ENCODE peak calls at places on chromosomes 6 and 20, in nine cellular contexts. One of them, this sample, is unnamed.

GRCh38 chr6:52515219-52515960 is 61.5 kb downstream of the TRAM2 start:
- DNase-seq in cardiac septum: no peak
- DNase-seq in activated CD4-positive, alpha-beta T cell treated with anti-CD3 and anti-CD28 coated beads, Interleukin-2, amount 50 U/mL, for 24 hours: no peak
- DNase-seq in GM23248: peak
- DNase-seq in fibroblast of villous mesenchyme: peak
- DNase-seq in NCI-H510A: no peak
- DNase-seq in HCEC 1CT: peak
- DNase-seq in stimulated activated CD4-positive, alpha-beta T cell treated with anti-CD3 and anti-CD28 coated beads, Interleukin-15, amount 100 ng/mL, for 48 hours: no peak
- DNase-seq in HS-27A: no peak
- DNase-seq in this sample: no peak

GRCh38 chr6:7341989-7342742 is 29.2 kb upstream of the SSR1 start:
- DNase-seq in HCEC 1CT: no peak
- DNase-seq in GM23248: peak
- DNase-seq in NCI-H510A: peak
- DNase-seq in fibroblast of villous mesenchyme: no peak
- DNase-seq in stimulated activated CD4-positive, alpha-beta T cell treated with anti-CD3 and anti-CD28 coated beads, Interleukin-15, amount 100 ng/mL, for 48 hours: no peak
- DNase-seq in cardiac septum: no peak
- DNase-seq in activated CD4-positive, alpha-beta T cell treated with anti-CD3 and anti-CD28 coated beads, Interleukin-2, amount 50 U/mL, for 24 hours: no peak
- DNase-seq in HS-27A: no peak
- DNase-seq in this sample: peak

GRCh38 chr6:15184441-15184861 is 61.4 kb upstream of the JARID2 start:
- DNase-seq in GM23248: peak
- DNase-seq in HCEC 1CT: no peak
- DNase-seq in cardiac septum: no peak
- DNase-seq in stimulated activated CD4-positive, alpha-beta T cell treated with anti-CD3 and anti-CD28 coated beads, Interleukin-15, amount 100 ng/mL, for 48 hours: peak
- DNase-seq in activated CD4-positive, alpha-beta T cell treated with anti-CD3 and anti-CD28 coated beads, Interleukin-2, amount 50 U/mL, for 24 hours: peak
- DNase-seq in HS-27A: no peak
- DNase-seq in NCI-H510A: no peak
- DNase-seq in fibroblast of villous mesenchyme: no peak
- DNase-seq in this sample: no peak

GRCh38 chr20:46695888-46696287 is 6.6 kb upstream of the TP53RK start:
- DNase-seq in HS-27A: no peak
- DNase-seq in stimulated activated CD4-positive, alpha-beta T cell treated with anti-CD3 and anti-CD28 coated beads, Interleukin-15, amount 100 ng/mL, for 48 hours: no peak
- DNase-seq in GM23248: peak
- DNase-seq in fibroblast of villous mesenchyme: peak
- DNase-seq in HCEC 1CT: no peak
- DNase-seq in activated CD4-positive, alpha-beta T cell treated with anti-CD3 and anti-CD28 coated beads, Interleukin-2, amount 50 U/mL, for 24 hours: no peak
- DNase-seq in cardiac septum: no peak
- DNase-seq in NCI-H510A: no peak
- DNase-seq in this sample: no peak

GRCh38 chr6:121592955-121593665 is 157.7 kb downstream of the GJA1 start:
- DNase-seq in cardiac septum: no peak
- DNase-seq in GM23248: no peak
- DNase-seq in activated CD4-positive, alpha-beta T cell treated with anti-CD3 and anti-CD28 coated beads, Interleukin-2, amount 50 U/mL, for 24 hours: no peak
- DNase-seq in fibroblast of villous mesenchyme: peak
- DNase-seq in stimulated activated CD4-positive, alpha-beta T cell treated with anti-CD3 and anti-CD28 coated beads, Interleukin-15, amount 100 ng/mL, for 48 hours: no peak
- DNase-seq in HS-27A: no peak
- DNase-seq in NCI-H510A: no peak
- DNase-seq in HCEC 1CT: no peak
- DNase-seq in this sample: no peak

GRCh38 chr6:35154947-35155346 is 13.8 kb upstream of the TCP11 start:
- DNase-seq in stimulated activated CD4-positive, alpha-beta T cell treated with anti-CD3 and anti-CD28 coated beads, Interleukin-15, amount 100 ng/mL, for 48 hours: no peak
- DNase-seq in GM23248: no peak
- DNase-seq in activated CD4-positive, alpha-beta T cell treated with anti-CD3 and anti-CD28 coated beads, Interleukin-2, amount 50 U/mL, for 24 hours: no peak
- DNase-seq in HCEC 1CT: no peak
- DNase-seq in NCI-H510A: no peak
- DNase-seq in fibroblast of villous mesenchyme: no peak
- DNase-seq in HS-27A: no peak
- DNase-seq in cardiac septum: no peak
- DNase-seq in this sample: no peak

GRCh38 chr6:69936674-69937363 is 70.5 kb downstream of the COL19A1 start:
- DNase-seq in stimulated activated CD4-positive, alpha-beta T cell treated with anti-CD3 and anti-CD28 coated beads, Interleukin-15, amount 100 ng/mL, for 48 hours: no peak
- DNase-seq in fibroblast of villous mesenchyme: no peak
- DNase-seq in cardiac septum: no peak
- DNase-seq in HCEC 1CT: no peak
- DNase-seq in NCI-H510A: no peak
- DNase-seq in activated CD4-positive, alpha-beta T cell treated with anti-CD3 and anti-CD28 coated beads, Interleukin-2, amount 50 U/mL, for 24 hours: no peak
- DNase-seq in HS-27A: no peak
- DNase-seq in GM23248: peak
- DNase-seq in this sample: no peak

GRCh38 chr20:1331101-1331500 is 2.2 kb upstream of the SDCBP2 start:
- DNase-seq in GM23248: no peak
- DNase-seq in HCEC 1CT: no peak
- DNase-seq in NCI-H510A: no peak
- DNase-seq in stimulated activated CD4-positive, alpha-beta T cell treated with anti-CD3 and anti-CD28 coated beads, Interleukin-15, amount 100 ng/mL, for 48 hours: no peak
- DNase-seq in fibroblast of villous mesenchyme: no peak
- DNase-seq in activated CD4-positive, alpha-beta T cell treated with anti-CD3 and anti-CD28 coated beads, Interleukin-2, amount 50 U/mL, for 24 hours: no peak
- DNase-seq in cardiac septum: no peak
- DNase-seq in HS-27A: no peak
- DNase-seq in this sample: no peak

GRCh38 chr20:11891081-11891826 is 26.4 kb upstream of the BTBD3 start:
- DNase-seq in NCI-H510A: peak
- DNase-seq in cardiac septum: peak
- DNase-seq in activated CD4-positive, alpha-beta T cell treated with anti-CD3 and anti-CD28 coated beads, Interleukin-2, amount 50 U/mL, for 24 hours: no peak
- DNase-seq in fibroblast of villous mesenchyme: peak
- DNase-seq in GM23248: peak
- DNase-seq in HCEC 1CT: peak
- DNase-seq in HS-27A: peak
- DNase-seq in stimulated activated CD4-positive, alpha-beta T cell treated with anti-CD3 and anti-CD28 coated beads, Interleukin-15, amount 100 ng/mL, for 48 hours: no peak
- DNase-seq in this sample: peak

GRCh38 chr6:141202641-141203040 is 930.1 kb upstream of the GJE1 start:
- DNase-seq in HCEC 1CT: no peak
- DNase-seq in fibroblast of villous mesenchyme: no peak
- DNase-seq in HS-27A: no peak
- DNase-seq in GM23248: peak
- DNase-seq in activated CD4-positive, alpha-beta T cell treated with anti-CD3 and anti-CD28 coated beads, Interleukin-2, amount 50 U/mL, for 24 hours: no peak
- DNase-seq in NCI-H510A: no peak
- DNase-seq in cardiac septum: no peak
- DNase-seq in stimulated activated CD4-positive, alpha-beta T cell treated with anti-CD3 and anti-CD28 coated beads, Interleukin-15, amount 100 ng/mL, for 48 hours: no peak
- DNase-seq in this sample: no peak

GRCh38 chr6:29708432-29709177 is 14.6 kb upstream of the HLA-F start:
- DNase-seq in cardiac septum: no peak
- DNase-seq in fibroblast of villous mesenchyme: no peak
- DNase-seq in stimulated activated CD4-positive, alpha-beta T cell treated with anti-CD3 and anti-CD28 coated beads, Interleukin-15, amount 100 ng/mL, for 48 hours: no peak
- DNase-seq in GM23248: no peak
- DNase-seq in HCEC 1CT: no peak
- DNase-seq in activated CD4-positive, alpha-beta T cell treated with anti-CD3 and anti-CD28 coated beads, Interleukin-2, amount 50 U/mL, for 24 hours: peak
- DNase-seq in HS-27A: no peak
- DNase-seq in NCI-H510A: no peak
- DNase-seq in this sample: no peak

This sample was measured in SHP77 treated with DMSO at 0.1 percent for 48 hours.